ENCODE peak calls at places on chromosomes 2 and 18, in seven cellular contexts. One of them, this sample, is unnamed.

GRCh38 chr2:30253873-30254691 is 22.7 kb downstream of the LBH start:
- DNase-seq in AG04450: no peak
- DNase-seq in aorta: no peak
- DNase-seq in breast epithelium: no peak
- DNase-seq in T-helper 2 cell: no peak
- DNase-seq in GM23248: no peak
- DNase-seq in activated T-helper 1 cell treated with anti-CD3 and anti-CD28 coated beads, Interleukin-2, amount 50 U/mL, for 16 hours: no peak
- DNase-seq in this sample: no peak

GRCh38 chr2:70283500-70284191 is 9.9 kb downstream of the SNRPG start:
- DNase-seq in AG04450: no peak
- DNase-seq in aorta: no peak
- DNase-seq in breast epithelium: no peak
- DNase-seq in T-helper 2 cell: no peak
- DNase-seq in GM23248: no peak
- DNase-seq in activated T-helper 1 cell treated with anti-CD3 and anti-CD28 coated beads, Interleukin-2, amount 50 U/mL, for 16 hours: no peak
- DNase-seq in this sample: no peak

GRCh38 chr2:101018934-101019333 is 16.8 kb downstream of the RPL31 start:
- DNase-seq in AG04450: no peak
- DNase-seq in aorta: no peak
- DNase-seq in breast epithelium: no peak
- DNase-seq in T-helper 2 cell: no peak
- DNase-seq in GM23248: no peak
- DNase-seq in activated T-helper 1 cell treated with anti-CD3 and anti-CD28 coated beads, Interleukin-2, amount 50 U/mL, for 16 hours: no peak
- DNase-seq in this sample: no peak

GRCh38 chr2:225998653-225999052 is 599.1 kb downstream of the NYAP2 start:
- DNase-seq in AG04450: no peak
- DNase-seq in aorta: no peak
- DNase-seq in breast epithelium: no peak
- DNase-seq in T-helper 2 cell: no peak
- DNase-seq in GM23248: peak
- DNase-seq in activated T-helper 1 cell treated with anti-CD3 and anti-CD28 coated beads, Interleukin-2, amount 50 U/mL, for 16 hours: no peak
- DNase-seq in this sample: peak

GRCh38 chr2:182652326-182652725 is 63.7 kb upstream of the DNAJC10 start:
- DNase-seq in AG04450: no peak
- DNase-seq in aorta: no peak
- DNase-seq in breast epithelium: no peak
- DNase-seq in T-helper 2 cell: no peak
- DNase-seq in GM23248: peak
- DNase-seq in activated T-helper 1 cell treated with anti-CD3 and anti-CD28 coated beads, Interleukin-2, amount 50 U/mL, for 16 hours: no peak
- DNase-seq in this sample: no peak

GRCh38 chr18:64807560-64807959 is 658.7 kb upstream of the LINC00305 start:
- DNase-seq in AG04450: no peak
- DNase-seq in aorta: no peak
- DNase-seq in breast epithelium: no peak
- DNase-seq in T-helper 2 cell: no peak
- DNase-seq in GM23248: no peak
- DNase-seq in activated T-helper 1 cell treated with anti-CD3 and anti-CD28 coated beads, Interleukin-2, amount 50 U/mL, for 16 hours: no peak
- DNase-seq in this sample: no peak

GRCh38 chr2:202910687-202911086 is 786 bp downstream of the WDR12 start:
- DNase-seq in AG04450: no peak
- DNase-seq in aorta: no peak
- DNase-seq in breast epithelium: no peak
- DNase-seq in T-helper 2 cell: no peak
- DNase-seq in GM23248: no peak
- DNase-seq in activated T-helper 1 cell treated with anti-CD3 and anti-CD28 coated beads, Interleukin-2, amount 50 U/mL, for 16 hours: no peak
- DNase-seq in this sample: no peak

GRCh38 chr2:128318776-128319456 is at the start of gene HS6ST1:
- DNase-seq in AG04450: no peak
- DNase-seq in aorta: peak
- DNase-seq in breast epithelium: peak
- DNase-seq in T-helper 2 cell: peak
- DNase-seq in GM23248: peak
- DNase-seq in activated T-helper 1 cell treated with anti-CD3 and anti-CD28 coated beads, Interleukin-2, amount 50 U/mL, for 16 hours: peak
- DNase-seq in this sample: peak

GRCh38 chr2:98013407-98014042 is 17.8 kb upstream of the TMEM131 start:
- DNase-seq in AG04450: peak
- DNase-seq in aorta: no peak
- DNase-seq in breast epithelium: no peak
- DNase-seq in T-helper 2 cell: no peak
- DNase-seq in GM23248: peak
- DNase-seq in activated T-helper 1 cell treated with anti-CD3 and anti-CD28 coated beads, Interleukin-2, amount 50 U/mL, for 16 hours: no peak
- DNase-seq in this sample: peak

GRCh38 chr2:121524650-121525425 is 5.8 kb upstream of the RNU4ATAC start:
- DNase-seq in AG04450: no peak
- DNase-seq in aorta: no peak
- DNase-seq in breast epithelium: no peak
- DNase-seq in T-helper 2 cell: no peak
- DNase-seq in GM23248: no peak
- DNase-seq in activated T-helper 1 cell treated with anti-CD3 and anti-CD28 coated beads, Interleukin-2, amount 50 U/mL, for 16 hours: no peak
- DNase-seq in this sample: no peak

GRCh38 chr2:152738438-152738837 is 20.0 kb downstream of the ARL6IP6 start:
- DNase-seq in AG04450: no peak
- DNase-seq in aorta: no peak
- DNase-seq in breast epithelium: no peak
- DNase-seq in T-helper 2 cell: no peak
- DNase-seq in GM23248: no peak
- DNase-seq in activated T-helper 1 cell treated with anti-CD3 and anti-CD28 coated beads, Interleukin-2, amount 50 U/mL, for 16 hours: no peak
- DNase-seq in this sample: no peak

GRCh38 chr2:54575379-54575888 is 119.3 kb downstream of the SPTBN1 start:
- DNase-seq in AG04450: no peak
- DNase-seq in aorta: no peak
- DNase-seq in breast epithelium: no peak
- DNase-seq in T-helper 2 cell: no peak
- DNase-seq in GM23248: peak
- DNase-seq in activated T-helper 1 cell treated with anti-CD3 and anti-CD28 coated beads, Interleukin-2, amount 50 U/mL, for 16 hours: no peak
- DNase-seq in this sample: no peak